ENCODE peak calls at places on chromosomes 1 and 21, in eight cellular contexts. X is heart right ventricle, A is body of pancreas, G is tibial nerve, K is PC-9, E is ovary, W is SK-N-SH, Q is IMR-90. R is an unnamed sample. For H3K4me1, the result is how much of the 10 kb centered on the place peaks cover.

GRCh38 chr1:17265162-17265561 is 16.3 kb downstream of the PADI3 start:
- DNase-seq in X (no peak), A (no peak), G (no peak), K (no peak), E (no peak), W (no peak), Q (peak), R (peak)

GRCh38 chr1:185257947-185258203 is 59.2 kb downstream of the IVNS1ABP start:
- DNase-seq in X (no peak), A (no peak), G (no peak), K (no peak), E (no peak), W (no peak), Q (peak), R (peak)

GRCh38 chr1:111197598-111198289 is 2.7 kb downstream of the DENND2D start:
- DNase-seq in X (no peak), A (no peak), G (no peak), K (no peak), E (no peak), W (no peak), Q (peak), R (no peak)

GRCh38 chr21:44390886-44391285 is 37.5 kb downstream of the TRPM2 start:
- DNase-seq in X (no peak), A (no peak), G (no peak), K (no peak), E (no peak), W (peak), Q (no peak), R (no peak)

GRCh38 chr1:100036718-100037664 is 67.2 kb downstream of the SLC35A3 start:
- DNase-seq in X (no peak), A (no peak), G (no peak), K (peak), E (no peak), W (peak), Q (peak), R (peak)

GRCh38 chr1:36859926-36860325 is 174.4 kb downstream of the GRIK3 start:
- DNase-seq in X (no peak), A (no peak), G (no peak), K (no peak), E (no peak), W (no peak), Q (no peak), R (no peak)

GRCh38 chr1:51058863-51059262 is 43.2 kb upstream of the C1orf185 start:
- DNase-seq in X (no peak), A (no peak), G (no peak), K (peak), E (no peak), W (no peak), Q (peak), R (peak)

GRCh38 chr1:8197493-8198282 is 120.2 kb upstream of the SLC45A1 start:
- DNase-seq in X (peak), A (peak), G (peak), K (peak), E (peak), W (no peak), Q (peak), R (peak)

GRCh38 chr1:184929711-184930202 is 44.6 kb downstream of the NIBAN1 start:
- DNase-seq in X (no peak), A (peak), G (no peak), K (peak), E (no peak), W (no peak), Q (no peak), R (no peak)

GRCh38 chr1:47709302-47710074 is 271.6 kb downstream of the FOXD2 start:
- DNase-seq in X (peak), A (peak), G (no peak), K (no peak), E (no peak), W (peak), Q (no peak), R (no peak)

GRCh38 chr1:232538224-232538942 is 91.5 kb downstream of the SIPA1L2 start:
- DNase-seq in X (no peak), A (no peak), G (no peak), K (peak), E (no peak), W (no peak), Q (peak), R (peak)

GRCh38 chr1:13976485-13976884 is 276.5 kb downstream of the PRDM2 start:
- DNase-seq in X (no peak), A (no peak), G (no peak), K (no peak), E (no peak), W (no peak), Q (no peak), R (peak)

GRCh38 chr1:199857516-199857915 is 170.0 kb upstream of the NR5A2 start:
- DNase-seq in X (no peak), A (no peak), G (no peak), K (no peak), E (no peak), W (no peak), Q (no peak), R (no peak)

GRCh38 chr1:55582078-55582477 is 366.9 kb upstream of the USP24 start:
- DNase-seq in X (no peak), A (no peak), G (no peak), K (no peak), E (no peak), W (no peak), Q (no peak), R (no peak)

GRCh38 chr1:55585402-55585792 is 370.2 kb upstream of the USP24 start:
- DNase-seq in X (no peak), A (no peak), G (no peak), K (no peak), E (no peak), W (no peak), Q (no peak), R (no peak)

GRCh38 chr1:55586771-55587170 is 371.6 kb upstream of the USP24 start:
- DNase-seq in X (no peak), A (no peak), G (no peak), K (no peak), E (no peak), W (no peak), Q (no peak), R (peak)

GRCh38 chr1:55588300-55588699 is 373.1 kb upstream of the USP24 start:
- DNase-seq in X (no peak), A (no peak), G (peak), K (no peak), E (no peak), W (no peak), Q (no peak), R (no peak)

DNA sequence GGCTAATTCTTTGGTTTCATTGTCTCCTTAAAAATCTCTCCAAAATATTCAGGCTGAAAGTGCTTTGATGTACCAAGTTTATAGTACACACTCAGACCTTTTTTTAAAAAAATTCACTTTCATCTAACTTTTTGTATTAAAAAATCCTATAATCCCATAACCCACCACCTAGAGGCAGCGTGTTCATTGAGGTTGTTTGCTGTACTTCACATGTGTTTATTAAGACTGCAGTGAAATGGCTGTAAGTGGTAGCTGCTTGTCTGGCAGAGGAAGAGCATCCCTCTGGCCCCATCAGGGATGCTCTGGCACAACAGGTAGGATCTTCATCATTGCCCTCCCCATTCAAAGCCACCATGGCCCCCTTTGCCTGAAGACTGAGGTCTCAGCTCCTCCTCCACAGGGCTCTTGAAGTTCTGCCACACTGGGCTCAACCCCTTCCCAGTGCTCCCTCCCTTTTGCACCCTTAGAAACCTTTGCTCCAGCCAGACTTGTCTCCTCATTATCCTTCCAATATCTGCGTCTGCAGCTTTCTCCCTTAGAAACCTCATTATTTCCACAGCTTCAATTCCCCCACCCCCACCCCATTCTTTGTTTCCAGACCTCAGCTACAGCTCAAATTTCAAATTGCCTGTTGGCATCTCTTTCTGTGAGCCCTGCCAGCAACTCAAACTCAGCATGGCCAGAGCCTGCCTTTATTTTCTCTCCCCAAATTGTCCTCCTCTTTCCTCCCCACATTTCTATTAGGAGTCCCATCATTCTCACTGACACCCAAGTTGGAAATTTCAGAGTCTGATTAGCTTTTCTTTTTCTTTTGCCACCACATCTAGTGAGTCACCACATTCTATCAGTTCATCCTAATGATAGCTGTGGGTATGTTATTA is 369.6 kb upstream of the USP24 start:
- DNase-seq in X (no peak), A (no peak), G (peak), K (no peak), E (no peak), W (peak), Q (peak), R (no peak)
- TF ChIP-seq CTCF in X (peak), A (no peak), G (no peak), K (no peak), E (no peak), W (peak), Q (peak), R (peak)

GRCh38 chr1:40665335-40666171 is at the start of gene RIMS3:
- DNase-seq in X (peak), A (peak), G (peak), K (no peak), E (peak), W (peak), Q (peak), R (no peak)
- H3K27ac ChIP-seq in X (no peak), A (no peak), G (no peak), K (no peak), E (no peak), W (no peak), Q (no peak), R (no peak)

GRCh38 chr1:112702067-112702395 is 4.9 kb downstream of the RHOC start:
- DNase-seq in X (no peak), A (no peak), G (no peak), K (no peak), E (no peak), W (no peak), Q (no peak), R (peak)
- H3K4me1 ChIP-seq in X (half or more), A (half or more), G (half or more), K (half or more), E (under half), W (under half), Q (under half), R (under half)

GRCh38 chr1:204075116-204075636 is 2.3 kb downstream of the SOX13 start:
- DNase-seq in X (peak), A (peak), G (no peak), K (no peak), E (peak), W (no peak), Q (no peak), R (no peak)

GRCh38 chr1:204070895-204071294 is 2.0 kb upstream of the SOX13 start:
- DNase-seq in X (no peak), A (no peak), G (no peak), K (no peak), E (no peak), W (no peak), Q (no peak), R (no peak)

GRCh38 chr1:204073837-204074273 is 940 bp downstream of the SOX13 start:
- DNase-seq in X (no peak), A (peak), G (no peak), K (no peak), E (peak), W (no peak), Q (no peak), R (no peak)

GRCh38 chr1:204074274-204075115 is 1.6 kb downstream of the SOX13 start:
- DNase-seq in X (peak), A (peak), G (no peak), K (no peak), E (peak), W (peak), Q (peak), R (peak)

DNA sequence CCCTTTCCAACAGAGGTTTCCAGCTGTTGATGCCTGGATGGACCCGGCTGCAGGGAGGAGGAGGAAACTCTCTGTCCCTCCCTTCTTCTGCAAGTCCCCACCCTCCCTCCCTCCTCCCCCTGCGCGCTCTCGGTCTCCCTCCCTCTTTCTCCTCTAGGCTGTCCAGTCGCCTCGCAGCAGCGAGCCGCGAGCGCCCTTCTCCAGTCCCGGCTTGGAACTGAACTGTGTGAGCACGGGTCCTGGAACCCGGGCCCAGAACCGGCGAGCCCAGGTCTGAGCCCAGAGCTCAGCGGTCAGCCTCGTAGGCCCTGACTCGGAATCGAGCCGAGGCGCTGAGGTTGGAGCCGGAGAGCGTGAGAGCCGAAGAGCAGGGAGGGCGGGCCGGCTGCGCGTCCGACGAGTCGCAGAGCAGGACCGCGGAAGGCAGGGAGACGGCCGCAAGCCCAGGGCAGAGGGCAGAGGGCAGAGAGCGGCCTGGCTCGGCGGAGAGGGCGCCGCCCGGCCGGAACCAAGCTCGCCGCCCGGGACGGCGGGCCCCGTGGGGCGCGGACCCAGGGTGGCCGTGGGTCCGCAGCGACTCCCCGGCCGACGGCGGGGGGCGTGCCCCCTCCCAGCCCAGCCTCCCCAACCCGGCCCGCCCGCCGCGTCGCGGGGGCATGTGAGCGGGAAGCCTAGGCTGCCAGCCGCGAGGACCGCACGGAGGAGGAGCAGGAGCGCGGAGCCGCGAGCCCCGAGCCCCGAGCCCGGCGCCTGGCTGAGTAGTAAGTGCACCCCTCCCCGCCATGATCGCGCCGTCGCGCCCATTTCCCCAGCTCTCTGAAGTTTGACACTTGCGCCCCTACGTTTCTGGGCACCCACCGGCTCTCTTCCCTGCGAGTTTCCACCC is at the start of gene SOX13:
- DNase-seq in X (peak), A (peak), G (peak), K (peak), E (peak), W (peak), Q (peak), R (peak)
- TF ChIP-seq CTCF in X (no peak), A (peak), G (peak), K (peak), E (no peak), W (peak), Q (peak), R (peak)

GRCh38 chr1:9877962-9878361 is 32.1 kb downstream of the CTNNBIP1 start:
- DNase-seq in X (no peak), A (no peak), G (no peak), K (peak), E (no peak), W (no peak), Q (no peak), R (peak)
- H3K27ac ChIP-seq in X (no peak), A (no peak), G (no peak), K (peak), E (no peak), W (no peak), Q (no peak), R (no peak)

GRCh38 chr1:27567931-27568246 is 36.1 kb downstream of the AHDC1 start:
- DNase-seq in X (no peak), A (no peak), G (no peak), K (no peak), E (no peak), W (no peak), Q (no peak), R (no peak)
- H3K4me1 ChIP-seq in X (half or more), A (half or more), G (half or more), K (under half), E (half or more), W (under half), Q (half or more), R (under half)

GRCh38 chr21:26834181-26834945 is 10.8 kb downstream of the ADAMTS1 start:
- DNase-seq in X (no peak), A (no peak), G (no peak), K (no peak), E (no peak), W (no peak), Q (peak), R (no peak)
- TF ChIP-seq CTCF in X (peak), A (peak), G (no peak), K (no peak), E (peak), W (peak), Q (peak), R (peak)